ENCODE peak calls at places on chromosomes 2 and 18, in four cellular contexts. T is WTC11, W is H1, D is K562. G is an unnamed sample.

GRCh38 chr2:110957267-110957666 is 163.4 kb upstream of the BCL2L11 start:
- DNase-seq in T (no peak), W (no peak), D (no peak), G (no peak)

GRCh38 chr2:235931676-235932075 is 236.5 kb downstream of the GBX2 start:
- DNase-seq in T (no peak), W (no peak), D (no peak), G (no peak)

GRCh38 chr2:120953066-120953760 is 217.5 kb downstream of the GLI2 start:
- DNase-seq in T (no peak), W (no peak), D (no peak), G (no peak)

GRCh38 chr2:160906878-160907277 is 253.3 kb upstream of the TANK start:
- DNase-seq in T (no peak), W (no peak), D (no peak), G (no peak)

GRCh38 chr2:7634370-7634769 is 717.2 kb downstream of the RNF144A start:
- DNase-seq in T (no peak), W (no peak), D (no peak), G (no peak)

GRCh38 chr18:41761329-41762028 is 193.6 kb upstream of the PIK3C3 start:
- DNase-seq in T (no peak), W (no peak), D (no peak), G (no peak)

GRCh38 chr2:239644016-239644415 is 243.2 kb upstream of the HDAC4 start:
- DNase-seq in T (no peak), W (no peak), D (no peak), G (no peak)

GRCh38 chr18:41734917-41735316 is 220.1 kb upstream of the PIK3C3 start:
- DNase-seq in T (no peak), W (no peak), D (no peak), G (no peak)

GRCh38 chr2:237694423-237695194 is 67.2 kb downstream of the LRRFIP1 start:
- DNase-seq in T (no peak), W (no peak), D (no peak), G (no peak)

GRCh38 chr2:44321360-44321759 is 39.9 kb downstream of the PREPL start:
- DNase-seq in T (no peak), W (no peak), D (no peak), G (no peak)

GRCh38 chr2:145411493-145411892 is 891.6 kb upstream of the ZEB2 start:
- DNase-seq in T (no peak), W (no peak), D (no peak), G (no peak)

GRCh38 chr2:221753401-221753800 is 181.3 kb upstream of the EPHA4 start:
- DNase-seq in T (no peak), W (no peak), D (no peak), G (no peak)

GRCh38 chr18:22844643-22845042 is 88.5 kb upstream of the RBBP8 start:
- DNase-seq in T (no peak), W (no peak), D (no peak), G (no peak)

GRCh38 chr2:217954469-217954868 is 48.3 kb downstream of the TNS1 start:
- DNase-seq in T (no peak), W (no peak), D (no peak), G (no peak)

GRCh38 chr18:22703883-22704626 is 229.1 kb upstream of the RBBP8 start:
- DNase-seq in T (no peak), W (no peak), D (peak; percentile 75), G (peak; percentile 59)

GRCh38 chr2:15313657-15314056 is 247.5 kb downstream of the NBAS start:
- DNase-seq in T (no peak), W (no peak), D (no peak), G (no peak)

GRCh38 chr18:47730795-47731194 is 199.7 kb downstream of the SMAD2 start:
- DNase-seq in T (no peak), W (no peak), D (no peak), G (no peak)

GRCh38 chr2:102790086-102790453 is 28.2 kb downstream of the TMEM182 start:
- DNase-seq in T (no peak), W (no peak), D (no peak), G (no peak)

GRCh38 chr2:101152195-101153076 is 1.3 kb upstream of the TBC1D8 start:
- DNase-seq in T (peak; percentile 58), W (peak; percentile 76), D (no peak), G (peak; percentile 47)

GRCh38 chr2:189657867-189658266 is 3.4 kb upstream of the ASNSD1 start:
- DNase-seq in T (no peak), W (no peak), D (no peak), G (no peak)

GRCh38 chr2:70089220-70089945 is 2.1 kb downstream of the PCBP1 start:
- DNase-seq in T (peak; percentile 65), W (peak; percentile 63), D (peak; percentile 68), G (peak; percentile 54)

GRCh38 chr2:216482640-216483039 is 16.0 kb upstream of the RPL37A start:
- DNase-seq in T (no peak), W (no peak), D (no peak), G (no peak)

GRCh38 chr2:31378389-31378788 is 36.2 kb downstream of the XDH start:
- DNase-seq in T (no peak), W (no peak), D (no peak), G (no peak)
- TF ChIP-seq TEAD4 in T (no peak), W (no peak), D (no peak), G (no peak)

GRCh38 chr2:37671816-37672103 is 318 bp upstream of the CDC42EP3 start:
- DNase-seq in T (no peak), W (no peak), D (no peak), G (no peak)
- TF ChIP-seq TEAD4 in T (no peak), W (no peak), D (no peak), G (no peak)

DNA sequence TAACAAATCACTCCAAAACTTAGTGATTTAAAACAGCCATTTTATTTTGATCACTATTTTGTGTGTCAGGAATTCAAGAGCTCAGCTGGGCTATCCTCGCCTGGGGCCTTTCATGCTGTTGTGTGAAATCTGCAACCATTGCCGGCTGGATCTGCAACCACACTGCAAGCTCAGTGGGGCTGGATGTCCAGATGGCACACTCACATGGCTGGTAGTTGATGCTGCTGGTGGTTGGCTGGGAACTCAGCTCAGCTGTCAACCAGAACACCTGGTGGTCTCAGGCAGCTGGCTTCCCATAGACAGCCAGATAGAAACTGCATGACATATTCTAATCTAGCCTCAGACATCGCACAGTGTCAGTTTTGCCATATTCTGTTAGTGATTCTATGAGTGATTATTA is 30.6 kb upstream of the AP1S3 start:
- DNase-seq in T (no peak), W (no peak), D (no peak), G (no peak)
- TF ChIP-seq TEAD4 in T (no peak), W (no peak), D (no peak), G (no peak)

DNA sequence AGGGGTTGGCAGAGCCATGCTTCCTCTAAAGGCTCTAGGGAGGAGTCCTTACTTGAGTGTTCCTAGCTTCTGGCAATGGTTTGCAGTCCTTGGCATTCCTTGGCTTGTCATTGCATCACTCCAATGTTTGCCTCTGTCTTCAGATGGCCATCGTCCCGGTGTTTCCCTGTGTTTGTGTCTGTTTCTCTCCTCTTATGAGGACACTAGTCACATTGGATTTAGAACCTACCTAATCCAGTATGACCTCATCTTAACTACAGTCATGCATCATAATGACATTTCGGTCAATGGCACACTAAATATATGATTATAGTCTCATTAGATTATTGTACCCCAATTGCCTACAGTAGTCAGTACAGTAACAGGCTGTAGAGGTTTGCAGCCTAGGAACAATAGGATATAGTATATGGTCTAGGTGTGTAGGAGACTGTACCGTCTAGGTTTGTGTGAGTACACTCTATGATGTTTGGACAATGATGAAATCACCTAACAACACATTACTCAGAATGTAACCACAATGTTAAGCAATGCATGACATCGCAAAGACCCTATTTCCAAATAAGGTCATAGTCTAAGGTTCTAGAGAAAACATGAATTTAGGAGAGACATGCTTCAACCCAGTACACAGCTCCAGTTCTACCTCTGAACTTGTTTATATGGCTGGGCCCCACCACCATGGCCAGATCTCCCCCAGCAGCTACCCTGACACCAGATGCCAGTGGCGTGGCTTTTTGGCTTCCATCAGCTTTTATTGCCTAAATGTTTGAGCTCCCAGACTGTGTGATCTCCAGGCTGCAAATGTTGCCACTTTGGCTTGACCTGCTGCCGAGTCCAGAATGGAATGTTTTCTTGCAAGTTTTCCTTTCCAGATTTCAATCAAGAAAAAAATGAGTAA is 22.1 kb downstream of the SRD5A2 start:
- DNase-seq in T (no peak), W (no peak), D (no peak), G (no peak)
- TF ChIP-seq TEAD4 in T (no peak), W (no peak), D (no peak), G (no peak)

DNA sequence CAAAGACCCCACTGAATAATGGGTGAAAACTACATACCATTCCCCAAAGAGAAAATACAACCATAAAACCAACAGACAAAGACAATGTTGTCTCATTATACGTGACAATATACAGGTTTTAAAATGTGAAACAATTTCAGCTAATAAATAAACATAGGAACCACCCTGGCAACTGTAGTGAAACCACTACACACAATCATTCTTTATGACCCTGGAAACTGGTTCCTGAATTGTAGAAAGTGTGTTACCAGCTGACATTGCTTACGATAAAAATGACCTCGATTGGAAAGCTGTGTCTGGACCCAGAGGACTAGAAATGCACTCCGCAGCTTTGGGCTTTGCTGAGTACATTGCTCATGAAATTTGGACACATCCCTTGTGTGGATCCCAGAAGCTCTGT is 73.9 kb upstream of the LPIN2 start:
- DNase-seq in T (no peak), W (no peak), D (no peak), G (no peak)
- TF ChIP-seq TEAD4 in T (no peak), W (no peak), D (no peak), G (no peak)

DNA sequence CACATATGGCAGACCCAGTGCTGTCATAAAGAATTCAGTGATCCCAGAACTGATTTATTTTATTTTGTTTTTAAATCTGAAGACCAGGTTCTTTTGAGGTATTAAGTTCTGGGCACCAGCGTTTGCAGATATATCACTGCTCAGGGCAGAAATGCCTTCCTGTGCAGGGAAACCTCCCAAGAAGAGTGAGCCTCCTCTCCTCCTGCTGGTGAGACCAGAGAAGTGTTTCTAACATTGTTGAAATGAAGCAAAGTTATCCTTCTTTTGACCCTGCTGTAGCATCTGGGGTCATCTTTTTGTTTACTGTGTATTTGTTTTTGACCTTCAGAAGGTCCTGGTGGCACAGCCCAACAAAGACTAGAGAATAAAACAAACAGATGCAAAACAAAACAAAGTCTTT is 94.0 kb downstream of the AQP4 start:
- DNase-seq in T (peak; percentile 35), W (no peak), D (no peak), G (no peak)
- TF ChIP-seq TEAD4 in T (no peak), W (no peak), D (no peak), G (no peak)

GRCh38 chr18:52694804-52695203 is 354.8 kb downstream of the DCC start:
- DNase-seq in T (peak; percentile 31), W (peak; percentile 48), D (peak; percentile 5), G (peak; percentile 21)
- TF ChIP-seq TEAD4 in T (no peak), W (no peak), D (no peak), G (no peak)

GRCh38 chr2:223723954-223724411 is 113.4 kb downstream of the AP1S3 start:
- DNase-seq in T (no peak), W (no peak), D (no peak), G (no peak)
- TF ChIP-seq TEAD4 in T (no peak), W (no peak), D (peak; percentile 20), G (no peak)